ENCODE peak calls at places on chromosomes 11 and 22, in seven cellular contexts. I, L, P, V, S, J and K are unnamed samples.

GRCh38 chr11:101126551-101127347 is 2.9 kb downstream of the PGR start:
- DNase-seq in I (peak; percentile 59), L (no peak), P (peak; percentile 26), V (peak; percentile 45), S (no peak), J (no peak), K (no peak)

GRCh38 chr22:22109693-22110466 is 127.3 kb upstream of the TOP3B start:
- DNase-seq in I (no peak), L (no peak), P (no peak), V (no peak), S (peak; percentile 52), J (no peak), K (no peak)

GRCh38 chr11:27209562-27210005 is 153.4 kb downstream of the CCDC34 start:
- DNase-seq in I (peak; percentile 50), L (no peak), P (peak; percentile 41), V (peak; percentile 87), S (no peak), J (no peak), K (peak; percentile 80)

GRCh38 chr22:25922141-25922540 is 180.2 kb downstream of the MYO18B start:
- DNase-seq in I (no peak), L (no peak), P (no peak), V (no peak), S (no peak), J (no peak), K (no peak)

GRCh38 chr22:19862616-19863246 is 8.1 kb upstream of the GNB1L start:
- DNase-seq in I (no peak), L (no peak), P (no peak), V (no peak), S (no peak), J (no peak), K (no peak)

GRCh38 chr22:45101828-45102227 is 61.9 kb upstream of the NUP50 start:
- DNase-seq in I (no peak), L (peak; percentile 41), P (peak; percentile 80), V (peak; percentile 76), S (peak; percentile 77), J (no peak), K (no peak)

GRCh38 chr22:24437820-24438328 is 10.5 kb downstream of the ADORA2A start:
- DNase-seq in I (no peak), L (no peak), P (no peak), V (no peak), S (peak; percentile 89), J (no peak), K (no peak)

GRCh38 chr22:20061481-20061861 is 18.6 kb upstream of the DGCR8 start:
- DNase-seq in I (no peak), L (no peak), P (no peak), V (peak; percentile 12), S (no peak), J (no peak), K (no peak)

GRCh38 chr22:31155425-31155824 is 4.6 kb upstream of the RNF185 start:
- DNase-seq in I (no peak), L (no peak), P (no peak), V (peak; percentile 84), S (no peak), J (no peak), K (peak; percentile 73)

GRCh38 chr11:9399466-9399865 is 15.0 kb downstream of the IPO7 start:
- DNase-seq in I (no peak), L (no peak), P (no peak), V (no peak), S (no peak), J (no peak), K (no peak)

GRCh38 chr11:79150966-79151365 is 289.9 kb downstream of the TENM4 start:
- DNase-seq in I (no peak), L (no peak), P (no peak), V (peak; percentile 36), S (no peak), J (no peak), K (no peak)

GRCh38 chr11:92314499-92314898 is 89.9 kb downstream of the FAT3 start:
- DNase-seq in I (no peak), L (no peak), P (peak; percentile 13), V (peak; percentile 53), S (no peak), J (no peak), K (no peak)

GRCh38 chr11:109677876-109678275 is 255.9 kb downstream of the C11orf87 start:
- DNase-seq in I (no peak), L (no peak), P (no peak), V (no peak), S (no peak), J (no peak), K (no peak)

GRCh38 chr11:65911682-65912568 is 6.9 kb downstream of the C11orf68 start:
- DNase-seq in I (peak; percentile 69), L (peak; percentile 52), P (peak; percentile 52), V (peak; percentile 84), S (no peak), J (no peak), K (peak; percentile 67)

GRCh38 chr11:112051768-112052167 is 22.0 kb downstream of the PIH1D2 start:
- DNase-seq in I (no peak), L (no peak), P (no peak), V (no peak), S (no peak), J (no peak), K (no peak)
- H3K36me3 ChIP-seq in I (peaks cover 96% of the 10 kb centered on the region), L (peaks cover 8% of the 10 kb centered on the region), P (no peaks in the 10 kb centered on the region), V (no peaks in the 10 kb centered on the region), S (peaks cover 91% of the 10 kb centered on the region), J (peaks cover 5% of the 10 kb centered on the region), K (peaks cover 5% of the 10 kb centered on the region)

DNA sequence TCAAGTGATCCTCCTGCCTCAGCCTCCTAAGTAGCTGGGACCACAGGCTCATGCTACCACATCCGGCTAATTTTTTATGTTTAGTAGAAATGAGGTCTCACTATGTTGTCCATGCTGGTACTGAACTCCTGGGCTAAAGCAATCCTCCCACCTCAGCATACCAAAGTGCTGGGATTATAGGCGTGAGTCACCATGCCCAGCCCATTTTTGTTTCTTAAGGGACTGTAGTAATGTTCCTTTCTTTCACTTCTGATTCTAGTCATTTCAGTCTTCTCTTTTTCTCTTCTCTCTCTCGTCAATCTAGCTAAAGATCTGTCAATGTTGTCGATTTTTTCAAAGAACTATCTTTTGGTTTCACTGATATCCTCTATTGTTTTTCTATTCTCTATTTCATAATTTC is 111.0 kb upstream of the APOA1 start:
- DNase-seq in I (no peak), L (no peak), P (no peak), V (no peak), S (no peak), J (no peak), K (no peak)
- H3K4me3 ChIP-seq in I (no peak overlapping the region), L (no peak overlapping the region), P (no peak overlapping the region), V (no peak overlapping the region), S (no peak overlapping the region), J (no peak overlapping the region), K (no peak overlapping the region)

GRCh38 chr22:33005476-33005875 is 52.7 kb downstream of the SYN3 start:
- DNase-seq in I (no peak), L (no peak), P (no peak), V (no peak), S (no peak), J (no peak), K (no peak)
- H3K36me3 ChIP-seq in I (no peaks in the 10 kb centered on the region), L (no peaks in the 10 kb centered on the region), P (no peaks in the 10 kb centered on the region), V (no peaks in the 10 kb centered on the region), S (no peaks in the 10 kb centered on the region), J (no peaks in the 10 kb centered on the region), K (no peaks in the 10 kb centered on the region)

GRCh38 chr11:45919276-45919675 is 1.6 kb upstream of the PEX16 start:
- DNase-seq in I (peak; percentile 34), L (no peak), P (no peak), V (no peak), S (no peak), J (no peak), K (no peak)
- H3K4me3 ChIP-seq in I (no peak overlapping the region), L (no peak overlapping the region), P (no peak overlapping the region), V (no peak overlapping the region), S (peak overlapping the region; percentile 93), J (no peak overlapping the region), K (no peak overlapping the region)

GRCh38 chr11:113806403-113806802 is 26.8 kb downstream of the CLDN25 start:
- DNase-seq in I (no peak), L (no peak), P (no peak), V (peak; percentile 3), S (peak; percentile 46), J (no peak), K (no peak)
- H3K36me3 ChIP-seq in I (peaks cover 99% of the 10 kb centered on the region), L (peaks cover 20% of the 10 kb centered on the region), P (no peaks in the 10 kb centered on the region), V (no peaks in the 10 kb centered on the region), S (peaks cover 88% of the 10 kb centered on the region), J (no peaks in the 10 kb centered on the region), K (peaks cover 5% of the 10 kb centered on the region)

GRCh38 chr11:32348502-32348901 is 86.8 kb downstream of the WT1 start:
- DNase-seq in I (no peak), L (no peak), P (no peak), V (no peak), S (no peak), J (no peak), K (no peak)

GRCh38 chr11:32341676-32342613 is 93.4 kb downstream of the WT1 start:
- DNase-seq in I (no peak), L (no peak), P (no peak), V (peak; percentile 18), S (no peak), J (no peak), K (no peak)

GRCh38 chr11:32340181-32340580 is 95.2 kb downstream of the WT1 start:
- DNase-seq in I (no peak), L (no peak), P (no peak), V (no peak), S (no peak), J (no peak), K (no peak)

GRCh38 chr11:32343325-32344008 is 91.9 kb downstream of the WT1 start:
- DNase-seq in I (no peak), L (no peak), P (no peak), V (no peak), S (no peak), J (no peak), K (no peak)
- H3K4me3 ChIP-seq in I (no peak overlapping the region), L (no peak overlapping the region), P (no peak overlapping the region), V (no peak overlapping the region), S (no peak overlapping the region), J (no peak overlapping the region), K (no peak overlapping the region)

GRCh38 chr11:19229671-19230070 is 11.1 kb downstream of the E2F8 start:
- DNase-seq in I (no peak), L (no peak), P (no peak), V (no peak), S (no peak), J (no peak), K (no peak)
- H3K36me3 ChIP-seq in I (no peaks in the 10 kb centered on the region), L (no peaks in the 10 kb centered on the region), P (no peaks in the 10 kb centered on the region), V (no peaks in the 10 kb centered on the region), S (peaks cover 100% of the 10 kb centered on the region), J (no peaks in the 10 kb centered on the region), K (no peaks in the 10 kb centered on the region)

DNA sequence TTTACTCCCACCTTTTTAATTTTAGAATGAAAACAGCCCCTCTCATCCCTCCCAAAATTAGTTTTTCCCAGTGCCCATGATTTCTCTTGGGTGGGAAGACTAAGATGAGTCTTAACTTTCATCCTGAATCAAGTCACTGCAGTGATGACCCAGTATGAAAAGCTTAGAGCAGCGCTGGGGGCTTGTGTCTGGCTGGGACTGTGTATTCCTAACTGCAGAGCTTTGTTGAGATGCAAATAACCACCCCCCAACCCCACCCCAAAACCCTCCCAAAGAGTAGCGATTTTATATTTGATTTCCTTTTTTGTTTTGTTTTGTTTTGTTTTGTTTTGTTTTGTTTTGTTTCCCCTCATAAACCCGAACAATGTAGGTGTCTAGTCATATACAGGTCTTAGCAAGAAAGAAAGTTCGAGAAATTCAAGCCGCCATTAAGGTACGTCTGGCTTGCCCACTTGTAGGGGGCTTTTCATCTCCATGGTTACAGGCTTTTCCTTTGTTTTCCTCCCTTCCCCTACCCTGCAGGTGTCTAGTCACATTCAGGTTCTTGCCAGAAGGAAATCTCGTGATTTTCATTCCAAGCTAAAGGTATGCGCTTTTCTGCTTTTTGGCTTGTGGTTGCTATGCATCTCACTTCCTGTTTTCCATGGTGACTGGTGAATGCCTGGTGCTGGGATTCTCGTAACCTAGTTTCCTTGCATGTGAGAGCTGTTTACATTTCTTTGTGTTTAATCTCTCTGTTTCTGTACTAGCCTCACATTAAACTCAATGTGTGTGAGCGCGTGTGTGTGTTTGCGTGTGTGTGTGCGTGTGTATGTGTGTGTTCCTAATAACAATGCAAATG is 144.6 kb upstream of the RASSF10 start:
- DNase-seq in I (no peak), L (no peak), P (no peak), V (peak; percentile 88), S (no peak), J (no peak), K (no peak)
- H3K4me3 ChIP-seq in I (no peak overlapping the region), L (no peak overlapping the region), P (no peak overlapping the region), V (no peak overlapping the region), S (no peak overlapping the region), J (no peak overlapping the region), K (no peak overlapping the region)